ENCODE peak calls at places on chromosomes 6 and 20, in five cellular contexts. E, X, J, Z and B are unnamed samples.

GRCh38 chr20:3237958-3238615 is 903 bp downstream of the SLC4A11 start:
- DNase-seq in Z (no peak), E (no peak), J (no peak), X (no peak), B (no peak)

GRCh38 chr6:48754631-48755030 is 643.6 kb upstream of the PTCHD4 start:
- DNase-seq in Z (no peak), X (no peak), J (no peak), E (no peak), B (no peak)

GRCh38 chr20:57429579-57430202 is 38.5 kb downstream of the RBM38 start:
- DNase-seq in J (peak; percentile 64), X (no peak), E (no peak), Z (peak; percentile 74), B (no peak)

GRCh38 chr6:151209071-151209831 is 30.5 kb upstream of the AKAP12 start:
- DNase-seq in E (no peak), X (no peak), J (peak; percentile 27), Z (peak; percentile 23), B (no peak)

GRCh38 chr20:60395993-60396392 is 437.8 kb downstream of the CDH26 start:
- DNase-seq in J (no peak), X (no peak), Z (no peak), E (no peak), B (no peak)

GRCh38 chr20:29874476-29875202 is 1382.8 kb upstream of the DEFB115 start:
- DNase-seq in X (no peak), E (no peak), Z (no peak), J (no peak), B (no peak)

GRCh38 chr20:6836821-6837374 is 69.4 kb downstream of the BMP2 start:
- DNase-seq in J (no peak), E (no peak), X (no peak), Z (no peak), B (no peak)

GRCh38 chr6:157534991-157535353 is 154.0 kb downstream of the ZDHHC14 start:
- DNase-seq in Z (no peak), X (no peak), J (no peak), E (no peak), B (no peak)

GRCh38 chr6:10463491-10464481 is 48.9 kb upstream of the TFAP2A start:
- DNase-seq in E (no peak), J (no peak), X (no peak), Z (no peak), B (no peak)

GRCh38 chr6:626236-626635 is 30.7 kb downstream of the HUS1B start:
- DNase-seq in J (peak; percentile 22), X (no peak), E (no peak), Z (no peak), B (no peak)

GRCh38 chr6:91276315-91276714 is 689.4 kb upstream of the MAP3K7 start:
- DNase-seq in E (no peak), J (peak; percentile 20), Z (no peak), X (no peak), B (no peak)

GRCh38 chr6:87919416-87919815 is 128.2 kb upstream of the SPACA1 start:
- DNase-seq in J (no peak), E (no peak), X (no peak), Z (no peak), B (no peak)

GRCh38 chr6:48135352-48136084 is 24.5 kb upstream of the PTCHD4 start:
- DNase-seq in J (peak; percentile 87), E (peak; percentile 94), X (peak; percentile 77), Z (peak; percentile 92), B (no peak)

GRCh38 chr6:169982461-169983386 is 231.3 kb downstream of the ERMARD start:
- DNase-seq in X (no peak), Z (no peak), E (no peak), J (no peak), B (no peak)

GRCh38 chr6:135555550-135555949 is 58.0 kb upstream of the AHI1 start:
- DNase-seq in E (no peak), Z (no peak), X (no peak), J (no peak), B (no peak)

GRCh38 chr6:42100029-42100901 is 42.2 kb downstream of the C6orf132 start:
- DNase-seq in J (peak; percentile 67), Z (peak; percentile 90), E (peak; percentile 78), X (no peak), B (no peak)

GRCh38 chr20:57437672-57438330 is 46.6 kb downstream of the RBM38 start:
- DNase-seq in E (no peak), Z (no peak), X (no peak), J (no peak), B (no peak)

GRCh38 chr20:62766716-62767115 is 29.6 kb upstream of the MRGBP start:
- DNase-seq in X (no peak), Z (no peak), J (no peak), E (no peak), B (no peak)

GRCh38 chr6:35024601-35025054 is 116.5 kb downstream of the TCP11 start:
- DNase-seq in J (peak; percentile 64), Z (peak; percentile 40), E (peak; percentile 70), X (no peak), B (no peak)

GRCh38 chr6:130796313-130796905 is 30.8 kb upstream of the SMLR1 start:
- DNase-seq in X (peak; percentile 26), Z (peak; percentile 81), E (peak; percentile 86), J (peak; percentile 86), B (no peak)

GRCh38 chr6:17485181-17485580 is 91.8 kb downstream of the CAP2 start:
- DNase-seq in X (no peak), Z (no peak), E (no peak), J (no peak), B (no peak)

GRCh38 chr6:157249756-157250155 is 73.6 kb downstream of the TMEM242 start:
- DNase-seq in E (no peak), X (no peak), Z (no peak), J (no peak), B (no peak)

GRCh38 chr6:6942826-6943225 is 164.9 kb upstream of the RREB1 start:
- DNase-seq in Z (peak; percentile 25), X (peak; percentile 42), E (peak; percentile 12), J (peak; percentile 65), B (no peak)

GRCh38 chr6:109772961-109773431 is 81.9 kb downstream of the FIG4 start:
- DNase-seq in Z (peak; percentile 57), J (peak; percentile 77), E (no peak), X (peak; percentile 64), B (no peak)

GRCh38 chr6:14447240-14447639 is 329.7 kb downstream of the CD83 start:
- DNase-seq in X (no peak), J (no peak), E (no peak), Z (no peak), B (no peak)

GRCh38 chr6:121879149-121879548 is 443.7 kb downstream of the GJA1 start:
- DNase-seq in J (peak; percentile 80), Z (peak; percentile 94), E (peak; percentile 76), X (peak; percentile 77), B (peak; percentile 71)

GRCh38 chr6:142844065-142844755 is 100.8 kb downstream of the HIVEP2 start:
- DNase-seq in X (no peak), E (no peak), Z (peak; percentile 79), J (no peak), B (no peak)

GRCh38 chr20:63292904-63293303 is at the start of gene COL20A1:
- DNase-seq in Z (no peak), E (no peak), J (no peak), X (no peak), B (no peak)

GRCh38 chr6:31149827-31150447 is 7.7 kb downstream of the CCHCR1 start:
- DNase-seq in Z (no peak), E (no peak), J (no peak), X (no peak), B (no peak)

GRCh38 chr20:47606414-47607207 is 104.9 kb downstream of the NCOA3 start:
- DNase-seq in J (no peak), E (no peak), X (no peak), Z (no peak), B (no peak)
- TF ChIP-seq CTCF in J (no peak), E (no peak), X (no peak), Z (no peak), B (no peak)

DNA sequence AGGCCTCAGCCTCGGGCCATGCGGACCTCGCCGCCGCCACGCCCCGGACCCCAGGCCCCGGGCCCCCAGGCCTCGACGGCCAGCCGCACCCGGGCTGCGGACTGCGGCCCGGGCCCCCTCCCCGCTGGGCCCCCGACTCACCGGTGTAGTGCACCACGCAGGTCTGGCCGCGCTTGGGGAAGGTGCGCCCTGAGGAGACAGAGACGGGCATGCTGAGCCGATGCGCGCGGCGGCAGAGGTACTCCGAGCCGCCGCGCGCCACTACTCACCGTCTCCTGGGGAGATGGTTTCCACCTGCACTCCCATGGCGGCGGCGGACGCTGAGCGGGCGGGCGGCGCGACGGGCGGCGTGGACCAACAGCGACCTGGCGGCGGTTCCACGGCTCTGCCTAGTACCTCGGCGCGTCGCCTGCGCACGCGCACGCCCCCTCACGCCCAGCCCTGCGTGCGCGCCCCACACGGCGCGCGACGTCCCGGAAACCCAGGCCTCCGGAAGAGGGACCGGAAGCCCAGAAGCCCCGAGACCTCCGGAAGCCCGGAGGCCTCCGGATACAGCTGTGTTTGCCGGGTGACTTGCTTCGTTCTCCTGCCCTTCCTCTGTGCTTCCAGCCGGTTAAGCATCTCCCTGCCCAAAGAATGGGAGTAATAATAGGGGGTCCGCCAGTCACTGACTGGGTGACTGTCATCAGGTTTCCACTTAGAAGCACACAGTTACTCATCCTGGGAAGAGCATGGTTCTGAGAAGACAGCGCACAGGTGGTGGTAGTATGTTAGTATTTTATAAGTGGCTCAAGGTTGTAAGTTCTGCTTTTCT is at the start of gene FKBP1A:
- DNase-seq in E (peak; percentile 94), Z (peak; percentile 86), J (peak; percentile 77), X (peak; percentile 63), B (peak; percentile 65)
- TF ChIP-seq CTCF in E (no peak), Z (no peak), J (no peak), X (no peak), B (no peak)

DNA sequence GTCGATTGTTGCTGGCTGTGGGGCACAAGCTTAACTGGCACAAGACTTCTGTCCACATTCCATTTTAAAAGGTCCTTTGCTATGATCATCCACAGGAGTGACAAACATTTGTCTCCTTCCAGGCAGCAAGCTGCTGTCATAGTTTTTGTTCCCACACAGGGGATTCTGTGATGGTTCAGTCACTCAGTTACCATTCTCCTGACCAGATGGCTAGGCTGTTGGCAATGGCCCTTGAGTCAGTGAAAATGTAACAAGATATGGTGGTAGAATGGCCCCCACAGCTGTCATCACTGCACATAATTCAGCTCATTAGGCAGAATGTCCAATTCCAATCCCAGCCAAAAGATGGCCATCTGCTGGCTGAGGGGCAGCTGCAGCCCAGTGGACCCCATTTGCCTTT is 13.7 kb downstream of the BPIFA1 start:
- DNase-seq in X (no peak), E (no peak), J (no peak), Z (no peak), B (no peak)
- TF ChIP-seq CTCF in X (no peak), E (no peak), J (no peak), Z (no peak), B (no peak)

GRCh38 chr6:93424303-93425064 is 5.1 kb upstream of the EPHA7 start:
- DNase-seq in E (peak; percentile 26), X (no peak), Z (no peak), J (no peak), B (no peak)
- TF ChIP-seq CTCF in E (peak; percentile 56), X (peak; percentile 53), Z (peak; percentile 59), J (peak; percentile 63), B (peak; percentile 24)